ENCODE peak calls at places on chromosomes 11 and 22, in nine cellular contexts. R is CD8-positive, alpha-beta memory T cell; P is fibroblast of lung; T is A673; D is body of pancreas; V is sigmoid colon; Q is DND-41; M is cardiac muscle cell; L is lung. I is an unnamed sample.

GRCh38 chr22:28208036-28208435 is 289.0 kb upstream of the PITPNB start:
- DNase-seq in R (no peak), P (peak; percentile 77), T (no peak), D (no peak), V (no peak), Q (no peak), M (no peak), L (no peak), I (no peak)

GRCh38 chr11:35040221-35040942 is 98.6 kb upstream of the CD44 start:
- DNase-seq in R (peak; percentile 52), P (peak; percentile 90), T (no peak), D (peak; percentile 66), V (no peak), Q (no peak), M (no peak), L (no peak), I (peak; percentile 84)

GRCh38 chr11:85756401-85757200 is 54.3 kb downstream of the SYTL2 start:
- DNase-seq in R (peak; percentile 40), P (no peak), T (peak; percentile 85), D (no peak), V (no peak), Q (no peak), M (peak; percentile 35), L (no peak), I (peak; percentile 63)

GRCh38 chr11:112013501-112014164 is 11.6 kb upstream of the DLAT start:
- DNase-seq in R (no peak), P (no peak), T (no peak), D (no peak), V (no peak), Q (no peak), M (no peak), L (no peak), I (no peak)

GRCh38 chr11:18700375-18700774 is 1.8 kb downstream of the TMEM86A start:
- DNase-seq in R (no peak), P (no peak), T (no peak), D (no peak), V (peak; percentile 57), Q (peak; percentile 46), M (no peak), L (no peak), I (no peak)

GRCh38 chr11:130094614-130095013 is 24.9 kb downstream of the APLP2 start:
- DNase-seq in R (no peak), P (no peak), T (no peak), D (peak; percentile 28), V (no peak), Q (no peak), M (no peak), L (no peak), I (no peak)

GRCh38 chr11:102139081-102139498 is 28.8 kb downstream of the YAP1 start:
- DNase-seq in R (no peak), P (peak; percentile 95), T (peak; percentile 79), D (no peak), V (no peak), Q (no peak), M (peak; percentile 69), L (no peak), I (no peak)

GRCh38 chr11:78583889-78584288 is 9.2 kb upstream of the NARS2 start:
- DNase-seq in R (no peak), P (no peak), T (no peak), D (no peak), V (no peak), Q (no peak), M (no peak), L (no peak), I (no peak)

GRCh38 chr11:13030857-13031256 is 21.7 kb downstream of the RASSF10 start:
- DNase-seq in R (no peak), P (no peak), T (no peak), D (peak; percentile 79), V (no peak), Q (no peak), M (peak; percentile 36), L (peak; percentile 64), I (no peak)

GRCh38 chr11:116976941-116977570 is 121.2 kb downstream of the SIK3 start:
- DNase-seq in R (no peak), P (peak; percentile 22), T (no peak), D (no peak), V (no peak), Q (no peak), M (no peak), L (no peak), I (no peak)

GRCh38 chr11:116513894-116514293 is 258.9 kb downstream of the BUD13 start:
- DNase-seq in R (no peak), P (peak; percentile 18), T (peak; percentile 62), D (peak; percentile 40), V (no peak), Q (peak; percentile 20), M (peak; percentile 30), L (no peak), I (no peak)

GRCh38 chr11:501001-501682 is 5.9 kb downstream of the RNH1 start:
- DNase-seq in R (no peak), P (no peak), T (no peak), D (no peak), V (no peak), Q (no peak), M (no peak), L (no peak), I (no peak)

GRCh38 chr22:48146426-48146825 is 1384.0 kb downstream of the TBC1D22A start:
- DNase-seq in R (no peak), P (no peak), T (no peak), D (no peak), V (no peak), Q (no peak), M (no peak), L (no peak), I (no peak)

GRCh38 chr11:68021167-68021787 is 9.2 kb upstream of the NDUFS8 start:
- DNase-seq in R (no peak), P (no peak), T (no peak), D (peak; percentile 63), V (no peak), Q (no peak), M (peak; percentile 24), L (peak; percentile 56), I (no peak)

GRCh38 chr11:61958590-61958989 is 8.4 kb downstream of the BEST1 start:
- DNase-seq in R (no peak), P (no peak), T (no peak), D (no peak), V (no peak), Q (no peak), M (no peak), L (no peak), I (no peak)

GRCh38 chr11:120214581-120214980 is 3.7 kb downstream of the OAF start:
- DNase-seq in R (no peak), P (no peak), T (no peak), D (no peak), V (no peak), Q (no peak), M (no peak), L (no peak), I (no peak)

GRCh38 chr11:120217941-120218694 is 7.3 kb downstream of the OAF start:
- DNase-seq in R (no peak), P (no peak), T (no peak), D (peak; percentile 35), V (no peak), Q (no peak), M (no peak), L (no peak), I (no peak)

GRCh38 chr11:120215634-120216033 is 4.8 kb downstream of the OAF start:
- DNase-seq in R (no peak), P (peak; percentile 61), T (no peak), D (no peak), V (peak; percentile 89), Q (no peak), M (no peak), L (no peak), I (no peak)

GRCh38 chr11:120217526-120217925 is 6.7 kb downstream of the OAF start:
- DNase-seq in R (no peak), P (no peak), T (no peak), D (no peak), V (no peak), Q (no peak), M (no peak), L (no peak), I (no peak)

DNA sequence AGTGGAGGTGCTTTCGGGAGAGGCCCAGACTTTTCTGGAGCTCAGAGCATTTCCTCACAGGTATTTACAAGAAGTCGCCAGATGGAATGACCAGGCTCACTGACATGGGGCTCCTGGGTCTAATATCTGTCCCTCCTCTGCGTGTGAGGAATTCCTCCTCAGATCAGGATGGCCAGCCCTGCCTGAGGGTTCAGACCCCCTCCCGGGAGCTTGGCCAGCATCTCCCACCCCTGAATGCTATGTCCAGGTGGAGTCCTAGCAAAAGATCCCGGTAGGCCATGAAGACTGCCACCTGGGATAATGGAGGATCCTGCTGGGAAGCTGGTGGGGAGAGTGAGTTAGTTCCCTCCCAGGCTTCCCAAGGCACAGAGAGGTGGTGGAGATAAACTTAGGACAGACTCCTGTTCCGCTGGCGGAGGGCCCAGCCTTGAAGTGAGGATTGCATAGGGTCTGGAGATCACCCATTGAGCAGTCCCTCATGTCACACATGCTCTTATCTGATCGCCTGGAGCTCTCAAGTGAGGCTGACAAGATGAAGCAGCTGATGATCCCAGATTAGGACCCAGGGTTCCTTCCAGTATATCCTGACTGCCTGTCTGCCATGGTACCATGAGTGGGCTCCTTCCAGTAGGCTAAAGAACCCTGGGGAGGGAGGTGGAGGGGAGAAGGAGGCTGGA is 5.7 kb downstream of the OAF start:
- DNase-seq in R (no peak), P (no peak), T (no peak), D (no peak), V (no peak), Q (no peak), M (no peak), L (no peak), I (no peak)
- H3K4me1 ChIP-seq in R (peaks cover 3% of the 10 kb centered on the region), P (peaks cover 24% of the 10 kb centered on the region), T (peaks cover 7% of the 10 kb centered on the region), D (peaks cover 93% of the 10 kb centered on the region), V (no peaks in the 10 kb centered on the region), Q (peaks cover 9% of the 10 kb centered on the region), M (no peaks in the 10 kb centered on the region), L (no peaks in the 10 kb centered on the region), I (peaks cover 4% of the 10 kb centered on the region)

DNA sequence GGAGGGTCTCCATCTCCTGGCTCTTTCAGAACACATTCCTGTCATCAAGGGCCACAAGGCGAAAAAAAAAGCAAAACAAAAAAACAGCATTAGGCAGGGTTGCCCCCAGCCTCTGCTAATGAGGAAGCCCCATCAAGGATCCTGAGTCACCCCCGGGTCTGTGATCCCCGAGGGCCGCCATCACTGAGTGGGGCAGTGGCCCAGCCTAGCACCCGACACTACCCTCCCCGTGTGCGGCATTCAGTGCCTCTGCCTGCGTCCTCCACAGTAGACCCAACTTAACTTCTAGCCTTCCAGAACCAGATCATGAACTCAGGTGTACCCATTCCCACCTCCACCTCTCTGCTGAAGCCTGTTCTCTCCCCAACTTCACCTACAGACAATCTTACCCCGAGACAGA is 6.6 kb upstream of the CDC42EP1 start:
- DNase-seq in R (no peak), P (no peak), T (no peak), D (no peak), V (no peak), Q (no peak), M (no peak), L (no peak), I (no peak)
- H3K4me1 ChIP-seq in R (no peaks in the 10 kb centered on the region), P (peaks cover 17% of the 10 kb centered on the region), T (no peaks in the 10 kb centered on the region), D (peaks cover 77% of the 10 kb centered on the region), V (no peaks in the 10 kb centered on the region), Q (no peaks in the 10 kb centered on the region), M (peaks cover 26% of the 10 kb centered on the region), L (no peaks in the 10 kb centered on the region), I (no peaks in the 10 kb centered on the region)

GRCh38 chr22:20528405-20528978 is 21.1 kb downstream of the MED15 start:
- DNase-seq in R (no peak), P (no peak), T (no peak), D (no peak), V (no peak), Q (no peak), M (no peak), L (no peak), I (no peak)
- H3K4me1 ChIP-seq in R (peaks cover 69% of the 10 kb centered on the region), P (peaks cover 46% of the 10 kb centered on the region), T (peaks cover 51% of the 10 kb centered on the region), D (peaks cover 30% of the 10 kb centered on the region), V (peaks cover 3% of the 10 kb centered on the region), Q (peaks cover 8% of the 10 kb centered on the region), M (peaks cover 52% of the 10 kb centered on the region), L (peaks cover 29% of the 10 kb centered on the region), I (peaks cover 78% of the 10 kb centered on the region)

GRCh38 chr11:59765068-59765770 is 10.0 kb downstream of the STX3 start:
- DNase-seq in R (no peak), P (no peak), T (no peak), D (no peak), V (no peak), Q (no peak), M (no peak), L (no peak), I (no peak)
- H3K4me1 ChIP-seq in R (peaks cover 39% of the 10 kb centered on the region), P (no peaks in the 10 kb centered on the region), T (no peaks in the 10 kb centered on the region), D (peaks cover 41% of the 10 kb centered on the region), V (no peaks in the 10 kb centered on the region), Q (peaks cover 16% of the 10 kb centered on the region), M (peaks cover 6% of the 10 kb centered on the region), L (peaks cover 3% of the 10 kb centered on the region), I (peaks cover 45% of the 10 kb centered on the region)

I was measured in CD4-positive, alpha-beta memory T cell.